ENCODE peak calls at places on chromosomes 2 and 18, in eight cellular contexts. X is kidney, I is GM23248, G is neuronal stem cell, S is astrocyte, V is neural progenitor cell, B is fibroblast of lung, Y is IMR-90. W is an unnamed sample.

GRCh38 chr2:241859436-241860183 is 916 bp upstream of the PDCD1 start:
- DNase-seq in I (peak), G (no peak), B (no peak), X (peak), Y (peak), V (no peak), S (no peak), W (peak)

GRCh38 chr2:74233648-74234047 is 35.2 kb downstream of the MTHFD2 start:
- DNase-seq in Y (no peak), G (no peak), V (no peak), I (no peak), X (no peak), S (no peak), B (no peak), W (peak)

GRCh38 chr18:23231340-23232021 is 96.2 kb downstream of the CABLES1 start:
- DNase-seq in G (no peak), I (peak), X (peak), S (peak), B (peak), V (no peak), Y (peak), W (no peak)

GRCh38 chr2:73977466-73977865 is 7.2 kb upstream of the TET3 start:
- DNase-seq in G (no peak), V (no peak), S (no peak), Y (no peak), B (no peak), X (no peak), I (no peak), W (no peak)

GRCh38 chr2:48715042-48715899 is 40.3 kb downstream of the LHCGR start:
- DNase-seq in G (no peak), Y (peak), X (no peak), B (peak), S (peak), V (no peak), I (peak), W (no peak)

GRCh38 chr2:233801357-233802131 is 23.4 kb downstream of the MROH2A start:
- DNase-seq in I (no peak), S (peak), Y (peak), V (no peak), X (no peak), B (peak), G (no peak), W (peak)

GRCh38 chr2:41826921-41827320 is 220.9 kb upstream of the PKDCC start:
- DNase-seq in B (no peak), I (no peak), V (no peak), Y (no peak), G (no peak), S (no peak), X (no peak), W (no peak)

GRCh38 chr18:53883771-53884170 is 340.7 kb downstream of the MBD2 start:
- DNase-seq in G (no peak), V (no peak), Y (no peak), S (no peak), I (no peak), B (no peak), X (no peak), W (no peak)

GRCh38 chr18:63339920-63340484 is 20.4 kb upstream of the BCL2 start:
- DNase-seq in Y (peak), B (peak), I (peak), X (no peak), G (peak), S (no peak), V (peak), W (peak)

GRCh38 chr2:98519156-98519555 is 74.5 kb downstream of the INPP4A start:
- DNase-seq in Y (peak), S (peak), V (no peak), I (peak), X (no peak), G (no peak), B (peak), W (no peak)

GRCh38 chr18:46158498-46158897 is 54.3 kb downstream of the HAUS1 start:
- DNase-seq in V (peak), I (peak), S (no peak), B (peak), G (no peak), X (no peak), Y (peak), W (no peak)

DNA sequence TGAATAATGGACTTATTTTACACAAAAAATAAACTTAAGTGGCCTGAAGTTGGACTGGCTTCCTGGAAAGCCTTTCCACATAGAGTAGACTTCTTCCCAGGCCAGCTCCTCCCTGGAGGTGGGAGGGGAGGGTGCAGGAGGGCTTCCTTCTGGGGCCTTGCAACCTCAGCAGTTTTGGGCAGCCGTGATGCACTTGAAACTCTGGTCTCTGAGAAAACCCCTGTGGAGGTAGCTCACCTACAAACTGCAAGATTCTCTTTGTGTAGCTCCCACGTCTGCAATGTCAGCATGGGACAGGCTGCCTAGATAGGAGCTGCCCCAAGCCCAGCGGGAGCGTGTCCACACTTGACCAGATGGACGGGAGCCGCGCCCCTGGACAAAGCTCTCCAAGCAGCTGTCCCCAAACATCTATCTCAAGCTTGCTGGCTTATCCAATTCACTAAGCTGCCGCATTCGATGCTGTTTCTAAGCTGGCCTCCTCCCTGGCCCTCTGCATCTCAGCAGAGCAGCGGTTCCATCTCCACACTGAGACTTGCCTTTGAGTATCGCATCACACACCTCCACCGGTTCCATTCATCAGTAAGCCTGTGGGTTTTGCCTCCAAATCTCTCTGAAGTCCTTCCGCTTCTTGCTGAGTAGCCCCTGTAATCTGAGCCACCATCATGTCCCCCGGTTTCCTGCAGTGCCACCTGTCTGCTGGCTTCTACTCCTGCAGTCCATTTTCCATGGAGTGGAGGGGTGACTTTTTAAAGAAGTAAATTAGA is 1.6 kb upstream of the LPIN1 start:
- DNase-seq in I (peak), G (peak), B (peak), X (peak), V (peak), Y (peak), S (peak), W (peak)
- H3K9ac ChIP-seq in I (peak), G (peak), B (peak), X (no peak), V (no peak), Y (peak), S (peak), W (no peak)

DNA sequence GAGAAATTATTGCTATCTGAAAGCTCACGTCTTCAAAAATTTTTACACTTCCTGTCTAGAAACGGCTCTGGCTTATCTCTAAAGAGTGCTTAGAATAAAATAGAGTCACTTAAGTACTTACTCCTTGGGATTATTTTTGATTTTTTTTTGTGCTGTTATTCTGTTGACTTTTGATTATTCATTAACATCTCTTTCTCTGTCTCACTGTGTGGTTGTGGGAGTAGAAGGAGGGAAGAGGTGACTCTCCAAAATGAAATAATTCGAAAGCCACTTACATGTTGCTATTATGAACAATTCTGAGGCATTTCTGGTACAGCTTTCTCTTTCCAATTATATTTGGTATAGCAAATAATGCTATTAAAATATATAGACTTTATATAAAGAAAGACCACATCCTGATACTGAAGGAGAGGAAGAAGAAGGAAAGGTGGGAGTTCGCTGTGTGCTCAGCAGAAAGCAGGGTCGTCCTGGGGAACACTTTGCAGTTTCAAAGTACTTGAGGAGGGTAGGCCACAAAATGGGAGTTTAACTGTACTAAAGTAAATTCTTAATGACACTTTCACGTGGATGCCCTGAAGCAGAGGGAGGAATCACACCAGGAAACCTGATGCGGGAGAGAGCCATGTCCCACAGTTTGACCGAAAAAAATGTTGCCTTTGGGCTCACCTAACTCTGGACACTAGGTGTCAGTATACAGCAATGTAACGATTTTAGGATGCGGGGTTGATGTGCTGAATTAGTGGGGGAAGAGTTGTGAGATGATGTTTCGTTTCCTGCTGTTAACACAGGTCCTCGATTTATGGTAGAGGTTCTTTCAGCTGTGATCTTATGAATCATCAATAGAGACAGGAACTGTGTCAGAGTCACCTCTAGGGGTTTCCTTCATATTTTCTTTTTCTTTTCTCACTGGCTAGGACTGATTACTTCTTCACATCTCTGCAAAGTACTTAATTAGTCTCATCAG is 9.8 kb upstream of the MMADHC start:
- DNase-seq in Y (peak), B (peak), I (peak), G (peak), S (peak), X (no peak), V (peak), W (peak)
- H3K4me3 ChIP-seq in Y (peak), B (peak), I (peak), G (no peak), S (peak), X (peak), V (no peak), W (no peak)

DNA sequence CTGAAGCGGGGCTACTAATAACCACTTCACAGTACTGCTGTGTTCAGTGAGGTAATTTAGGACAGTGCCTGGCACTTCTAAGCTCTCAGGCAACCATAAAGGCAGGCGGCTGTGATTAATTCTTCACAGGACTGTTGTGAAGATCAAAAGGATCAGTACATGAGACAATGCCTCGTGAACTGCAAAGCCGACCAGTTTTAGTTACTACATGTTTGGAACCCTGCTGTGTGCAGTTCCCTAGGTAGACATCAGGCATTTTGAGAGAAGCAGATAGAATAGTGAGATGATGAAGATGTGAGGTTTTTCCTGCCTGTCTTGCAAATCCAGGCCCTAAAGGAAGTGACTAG is 19.1 kb downstream of the EFHD1 start:
- DNase-seq in X (no peak), B (no peak), Y (no peak), G (no peak), I (peak), V (peak), S (no peak), W (no peak)
- H3K9ac ChIP-seq in X (no peak), B (no peak), Y (no peak), G (no peak), I (no peak), V (no peak), S (no peak), W (no peak)

GRCh38 chr18:24270358-24270936 is 127.2 kb downstream of the OSBPL1A start:
- DNase-seq in G (no peak), S (no peak), B (no peak), I (peak), V (no peak), Y (peak), X (no peak), W (no peak)
- H3K4me3 ChIP-seq in G (peak), S (peak), B (peak), I (peak), V (peak), Y (peak), X (peak), W (peak)

DNA sequence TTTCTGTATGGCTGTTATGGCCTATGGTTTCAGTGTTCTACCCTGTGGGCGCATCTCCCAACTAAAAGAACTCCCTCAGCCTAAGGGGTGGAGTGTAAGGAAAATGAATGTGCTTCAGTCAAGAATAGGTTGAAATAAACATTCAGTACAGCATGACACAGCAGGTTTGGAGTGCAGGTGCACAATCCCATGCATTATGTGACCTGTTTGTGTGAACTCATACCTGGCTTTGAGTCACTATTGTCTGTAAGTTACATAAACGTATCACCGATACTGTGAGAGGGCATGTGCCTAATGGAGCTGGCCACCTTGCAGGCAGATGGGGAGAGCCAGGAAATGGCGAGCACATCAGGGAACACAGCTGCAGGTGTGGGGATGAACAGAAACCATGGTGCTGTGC is 216.0 kb downstream of the DSEL start:
- DNase-seq in Y (no peak), X (no peak), V (peak), S (no peak), B (peak), G (peak), I (no peak), W (no peak)
- H3K9ac ChIP-seq in Y (no peak), X (no peak), V (no peak), S (no peak), B (no peak), G (no peak), I (no peak), W (no peak)

GRCh38 chr2:150994041-150994440 is 267.6 kb downstream of the RBM43 start:
- DNase-seq in Y (peak), X (no peak), V (no peak), I (peak), B (no peak), S (no peak), G (no peak), W (no peak)

GRCh38 chr2:150997066-150997465 is 264.6 kb downstream of the RBM43 start:
- DNase-seq in S (no peak), Y (no peak), G (no peak), V (no peak), B (no peak), I (no peak), X (no peak), W (no peak)

DNA sequence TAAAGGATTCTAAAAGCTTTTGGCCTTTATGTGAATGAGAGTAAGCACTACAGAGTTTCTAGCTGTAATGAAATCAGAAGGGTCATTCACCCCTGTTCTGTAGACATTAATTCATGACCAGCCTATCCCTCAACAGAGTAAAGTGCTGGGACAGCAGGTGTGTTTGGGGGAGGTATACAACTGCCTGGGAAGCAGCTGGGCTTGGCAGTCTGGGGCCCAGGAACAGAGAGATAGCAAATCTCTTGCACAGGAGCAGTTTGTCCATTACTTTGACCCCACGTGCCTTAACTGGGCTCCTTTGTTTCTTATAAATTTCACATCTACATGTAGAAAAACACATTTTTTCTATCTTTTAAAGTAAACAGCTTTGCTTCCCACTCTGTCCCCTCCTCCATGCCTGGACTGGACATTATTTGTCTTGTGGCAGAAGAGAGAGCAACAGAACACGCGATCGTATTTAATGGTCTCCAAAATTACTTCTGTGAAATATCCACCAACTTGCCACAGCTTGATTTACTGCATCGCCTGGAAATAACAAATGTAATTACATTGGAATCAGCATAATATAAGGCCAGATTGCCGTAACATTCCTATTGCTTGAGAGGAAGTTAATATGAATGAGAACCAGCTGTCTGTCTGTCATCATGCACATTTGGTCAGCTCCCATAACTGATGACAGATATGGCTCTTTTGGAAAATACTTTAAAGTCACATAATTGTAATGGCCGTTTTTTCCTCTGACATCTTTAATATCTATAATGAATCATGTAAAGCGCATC is 263.8 kb downstream of the RBM43 start:
- DNase-seq in X (no peak), S (no peak), B (no peak), Y (no peak), I (peak), G (no peak), V (no peak), W (no peak)
- H3K4me3 ChIP-seq in X (no peak), S (no peak), B (no peak), Y (no peak), I (peak), G (no peak), V (no peak), W (no peak)

DNA sequence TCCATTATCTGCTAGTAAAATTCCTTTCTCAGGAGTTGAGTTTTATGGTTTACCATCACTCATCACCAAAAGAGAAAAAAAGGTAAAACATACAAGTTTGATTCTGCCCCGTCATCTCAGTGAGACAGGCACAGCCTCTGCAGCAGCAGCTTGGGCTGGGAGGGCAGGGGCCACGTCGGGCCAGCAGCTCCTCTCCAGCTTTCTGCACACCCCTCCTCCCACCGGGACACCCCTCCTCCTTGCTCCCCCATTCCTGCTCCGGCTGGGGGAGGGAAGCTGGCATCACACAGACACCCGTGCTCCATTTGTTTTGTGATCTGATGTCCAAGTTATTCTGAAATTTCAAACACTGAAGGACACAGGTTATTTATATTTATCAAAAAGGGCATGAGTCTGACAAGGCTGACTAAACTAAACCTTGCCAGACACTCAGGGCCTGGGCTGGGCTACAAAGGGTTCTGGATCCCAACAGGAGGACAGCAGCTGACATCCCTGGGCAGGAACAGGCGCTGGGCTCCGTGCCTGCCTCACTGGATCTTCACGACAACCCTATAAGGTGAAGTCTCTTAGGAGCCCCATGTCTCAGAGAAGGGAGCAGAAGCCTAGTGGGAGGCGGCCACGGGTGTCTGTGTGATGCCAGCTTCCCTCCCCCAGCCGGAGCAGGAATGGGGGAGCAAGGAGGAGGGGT is 71.4 kb downstream of the HDAC4 start:
- DNase-seq in B (no peak), V (no peak), I (no peak), S (no peak), G (no peak), Y (peak), X (no peak), W (peak)
- H3K9ac ChIP-seq in B (peak), V (no peak), I (peak), S (peak), G (no peak), Y (peak), X (no peak), W (no peak)

GRCh38 chr18:8140841-8141501 is 468.3 kb upstream of the RAB12 start:
- DNase-seq in S (peak), X (no peak), Y (peak), I (peak), G (no peak), V (no peak), B (peak), W (peak)
- H3K4me3 ChIP-seq in S (no peak), X (no peak), Y (no peak), I (no peak), G (no peak), V (no peak), B (no peak), W (no peak)

GRCh38 chr2:240566203-240567136 is 1.8 kb upstream of the RNPEPL1 start:
- DNase-seq in Y (peak), I (peak), V (peak), B (peak), G (peak), S (peak), X (peak), W (peak)

GRCh38 chr2:240567137-240567871 is 980 bp upstream of the RNPEPL1 start:
- DNase-seq in X (peak), B (no peak), S (no peak), V (no peak), G (no peak), I (peak), Y (no peak), W (peak)

GRCh38 chr2:240564191-240564570 is 4.0 kb downstream of the DUSP28 start:
- DNase-seq in B (no peak), Y (no peak), S (no peak), I (no peak), X (no peak), G (no peak), V (no peak), W (peak)

GRCh38 chr2:240564571-240565266 is 3.6 kb upstream of the RNPEPL1 start:
- DNase-seq in X (no peak), V (no peak), G (no peak), Y (peak), S (no peak), I (peak), B (no peak), W (peak)

GRCh38 chr2:240565267-240566202 is 2.7 kb upstream of the RNPEPL1 start:
- DNase-seq in G (no peak), V (no peak), S (peak), X (peak), Y (peak), I (peak), B (peak), W (peak)
- H3K9ac ChIP-seq in G (peak), V (no peak), S (peak), X (peak), Y (peak), I (peak), B (peak), W (no peak)

W was measured in endodermal cell.